ENCODE peak calls at places on chromosomes 5 and 9, in eight cellular contexts. R is brain microvascular endothelial cell, K is neural progenitor cell, G is esophagus muscularis mucosa, F is astrocyte of the spinal cord, X is cardiac fibroblast, N is heart left ventricle, D is kidney epithelial cell. C is an unnamed sample.

GRCh38 chr5:16504571-16504970 is 39.0 kb upstream of the ZNF622 start:
- DNase-seq in R (no peak), K (no peak), G (no peak), F (no peak), X (no peak), N (no peak), D (no peak), C (no peak)

GRCh38 chr5:137091473-137091872 is 407.7 kb downstream of the SPOCK1 start:
- DNase-seq in R (no peak), K (peak), G (no peak), F (peak), X (peak), N (no peak), D (no peak), C (no peak)

GRCh38 chr5:81247441-81247972 is 14.4 kb downstream of the CKMT2 start:
- DNase-seq in R (peak), K (peak), G (peak), F (peak), X (peak), N (no peak), D (peak), C (peak)

GRCh38 chr5:132253008-132253441 is 4.5 kb upstream of the PDLIM4 start:
- DNase-seq in R (no peak), K (no peak), G (no peak), F (no peak), X (no peak), N (peak), D (no peak), C (no peak)

GRCh38 chr5:135891804-135892203 is 3.8 kb downstream of the IL9 start:
- DNase-seq in R (no peak), K (peak), G (no peak), F (no peak), X (no peak), N (no peak), D (no peak), C (no peak)

GRCh38 chr9:109755040-109755439 is 25.0 kb upstream of the PALM2AKAP2 start:
- DNase-seq in R (no peak), K (no peak), G (no peak), F (no peak), X (no peak), N (no peak), D (no peak), C (no peak)

GRCh38 chr5:80990971-80991370 is 30.8 kb downstream of the RASGRF2 start:
- DNase-seq in R (no peak), K (no peak), G (no peak), F (no peak), X (no peak), N (no peak), D (no peak), C (no peak)

GRCh38 chr5:107486489-107486888 is 184.2 kb downstream of the EFNA5 start:
- DNase-seq in R (peak), K (no peak), G (no peak), F (peak), X (peak), N (no peak), D (no peak), C (no peak)

GRCh38 chr9:23322392-23322791 is 503.6 kb downstream of the ELAVL2 start:
- DNase-seq in R (no peak), K (peak), G (no peak), F (no peak), X (no peak), N (no peak), D (no peak), C (no peak)

GRCh38 chr5:136769900-136770684 is 404.7 kb upstream of the TRPC7 start:
- DNase-seq in R (peak), K (peak), G (peak), F (peak), X (peak), N (peak), D (no peak), C (no peak)

GRCh38 chr5:68315679-68316271 is 100.2 kb downstream of the PIK3R1 start:
- DNase-seq in R (no peak), K (no peak), G (no peak), F (no peak), X (no peak), N (no peak), D (no peak), C (no peak)

GRCh38 chr5:96065577-96066385 is 104.1 kb upstream of the ELL2 start:
- DNase-seq in R (no peak), K (peak), G (no peak), F (no peak), X (no peak), N (no peak), D (no peak), C (no peak)

GRCh38 chr5:78509884-78510769 is 138.4 kb downstream of the LHFPL2 start:
- DNase-seq in R (no peak), K (peak), G (no peak), F (no peak), X (no peak), N (peak), D (no peak), C (no peak)

GRCh38 chr9:113309204-113309813 is 6.1 kb upstream of the RNF183 start:
- DNase-seq in R (peak), K (peak), G (no peak), F (peak), X (peak), N (no peak), D (no peak), C (no peak)

GRCh38 chr5:147140558-147140957 is 94.3 kb upstream of the STK32A start:
- DNase-seq in R (no peak), K (no peak), G (no peak), F (no peak), X (no peak), N (no peak), D (no peak), C (no peak)

GRCh38 chr5:191949-192690 is 825 bp downstream of the LRRC14B start:
- DNase-seq in R (no peak), K (no peak), G (no peak), F (no peak), X (no peak), N (peak), D (no peak), C (no peak)

GRCh38 chr5:117454716-117455212 is 880.1 kb upstream of the SEMA6A start:
- DNase-seq in R (no peak), K (peak), G (no peak), F (peak), X (peak), N (peak), D (no peak), C (no peak)

GRCh38 chr9:96875460-96876142 is 21.3 kb upstream of the ZNF782 start:
- DNase-seq in R (peak), K (peak), G (no peak), F (peak), X (peak), N (peak), D (peak), C (no peak)

GRCh38 chr5:139640432-139641115 is 7.6 kb upstream of the CXXC5 start:
- DNase-seq in R (no peak), K (no peak), G (no peak), F (no peak), X (no peak), N (no peak), D (no peak), C (no peak)

GRCh38 chr5:143014017-143014651 is 244.0 kb downstream of the ARHGAP26 start:
- DNase-seq in R (no peak), K (peak), G (no peak), F (no peak), X (no peak), N (no peak), D (no peak), C (no peak)

GRCh38 chr5:100900796-100901731 is 2.0 kb downstream of the ST8SIA4 start:
- DNase-seq in R (peak), K (peak), G (no peak), F (peak), X (peak), N (peak), D (no peak), C (no peak)

GRCh38 chr5:174327317-174327864 is 281.9 kb downstream of the NSG2 start:
- DNase-seq in R (peak), K (peak), G (no peak), F (peak), X (peak), N (no peak), D (peak), C (no peak)

GRCh38 chr5:1735320-1735970 is 64.2 kb downstream of the MRPL36 start:
- DNase-seq in R (no peak), K (no peak), G (no peak), F (no peak), X (no peak), N (no peak), D (no peak), C (no peak)

GRCh38 chr5:148966348-148966747 is 96.5 kb downstream of the SH3TC2 start:
- DNase-seq in R (no peak), K (no peak), G (no peak), F (no peak), X (no peak), N (no peak), D (no peak), C (no peak)

GRCh38 chr5:173293817-173294672 is 34.2 kb downstream of the STC2 start:
- DNase-seq in R (peak), K (peak), G (no peak), F (peak), X (peak), N (peak), D (peak), C (no peak)

GRCh38 chr9:98401140-98402025 is 145.9 kb upstream of the TBC1D2 start:
- DNase-seq in R (no peak), K (no peak), G (no peak), F (no peak), X (peak), N (no peak), D (no peak), C (no peak)

GRCh38 chr5:65262590-65263189 is 219.0 kb downstream of the ADAMTS6 start:
- DNase-seq in R (peak), K (peak), G (no peak), F (peak), X (peak), N (peak), D (peak), C (no peak)

DNA sequence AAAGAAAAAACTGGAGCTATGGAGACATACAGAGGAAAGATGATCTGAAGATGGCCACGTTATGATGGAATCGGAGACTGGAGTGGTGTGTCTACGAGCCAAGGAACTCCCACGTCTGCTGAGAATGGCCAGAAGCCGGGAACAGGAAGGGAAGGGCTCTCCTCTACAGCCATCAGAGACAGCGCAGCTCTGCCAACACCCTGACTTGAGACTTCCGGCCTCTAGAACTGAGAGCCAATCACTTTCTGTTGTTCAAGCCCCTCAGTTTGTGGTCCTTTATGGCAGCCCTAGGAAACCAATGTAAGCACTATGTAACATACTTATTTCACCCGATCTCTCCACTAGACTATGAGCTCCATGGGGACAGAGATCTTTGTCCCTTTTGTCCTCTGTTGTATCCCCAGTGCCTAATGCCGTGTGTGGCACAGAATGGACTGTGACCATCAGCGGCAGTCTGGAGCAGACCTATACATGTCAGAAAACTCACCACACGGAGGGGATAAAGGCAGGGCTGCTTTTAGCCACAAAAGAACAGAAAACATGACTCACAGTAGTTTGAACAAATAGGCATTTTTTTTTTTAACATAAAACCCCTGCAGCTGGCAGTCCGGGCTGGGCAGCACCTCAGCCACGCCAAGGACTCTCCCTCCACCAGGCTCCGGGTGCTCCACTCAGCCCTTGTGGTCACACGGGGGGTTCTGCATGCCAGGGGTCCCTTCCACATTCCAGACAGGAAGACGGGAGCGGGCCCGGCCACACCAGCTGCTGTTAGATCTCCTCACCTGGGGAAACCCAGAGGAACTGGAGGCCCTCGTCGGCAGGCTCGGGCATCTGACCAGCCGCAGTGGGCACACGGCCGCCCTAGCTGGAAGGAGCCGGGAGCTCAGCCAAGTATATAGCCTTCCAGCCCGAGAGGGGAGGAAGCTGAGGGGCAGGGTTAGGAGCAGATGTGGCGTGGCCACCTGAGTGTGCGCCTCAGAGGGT is 16.1 kb upstream of the MXD3 start:
- DNase-seq in R (peak), K (no peak), G (no peak), F (peak), X (peak), N (no peak), D (peak), C (no peak)
- H3K4me3 ChIP-seq in R (no peak), K (no peak), G (no peak), F (no peak), X (no peak), N (no peak), D (no peak), C (no peak)

DNA sequence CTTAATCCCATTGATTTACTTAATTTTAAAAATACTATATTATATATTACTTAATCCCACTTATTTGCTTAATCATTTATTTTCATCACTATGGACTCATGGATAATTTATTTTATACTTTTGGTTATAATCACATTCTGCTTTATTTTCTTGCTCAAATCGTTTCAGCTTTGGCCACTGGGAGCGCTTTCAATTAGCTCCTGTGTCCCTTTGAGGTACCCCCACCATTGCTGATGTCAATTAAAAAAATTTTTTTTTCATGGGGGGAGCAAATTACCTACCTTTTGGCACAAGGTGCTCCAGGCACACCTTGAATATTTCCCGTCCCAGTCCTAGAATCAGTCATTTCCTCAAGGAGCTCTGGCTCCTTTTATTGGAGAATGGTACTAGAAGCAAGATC is 1.4 kb upstream of the TRIO start:
- DNase-seq in R (no peak), K (no peak), G (no peak), F (no peak), X (no peak), N (no peak), D (no peak), C (no peak)
- TF ChIP-seq CTCF in R (peak), K (peak), G (no peak), F (no peak), X (no peak), N (no peak), D (no peak), C (no peak)

DNA sequence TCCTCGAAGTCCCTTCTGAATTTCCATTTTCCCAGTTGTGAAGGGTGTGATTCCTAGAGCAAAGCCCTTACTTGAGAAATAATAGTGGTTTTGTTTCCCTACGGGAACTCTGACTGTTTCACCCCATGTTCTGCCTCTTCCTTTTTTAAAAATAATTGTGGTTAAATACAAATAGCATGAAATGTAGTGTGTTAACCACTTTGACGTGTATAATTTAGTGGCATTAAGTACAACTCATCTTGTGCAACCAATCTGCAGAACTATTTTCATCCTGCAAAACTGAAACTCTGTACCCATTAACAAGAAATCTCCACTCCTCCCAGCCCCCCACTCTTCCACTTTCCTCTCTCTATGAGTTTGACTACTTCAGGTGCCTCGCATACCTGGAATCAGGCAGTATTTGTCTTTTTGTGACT is 35.6 kb upstream of the HAND1 start:
- DNase-seq in R (no peak), K (no peak), G (no peak), F (peak), X (peak), N (no peak), D (no peak), C (no peak)
- H3K4me3 ChIP-seq in R (no peak), K (no peak), G (no peak), F (no peak), X (no peak), N (no peak), D (no peak), C (no peak)

GRCh38 chr5:133324058-133324457 is 272.2 kb downstream of the HSPA4 start:
- DNase-seq in R (no peak), K (no peak), G (no peak), F (no peak), X (no peak), N (no peak), D (no peak), C (no peak)

GRCh38 chr5:133323464-133323863 is 271.7 kb downstream of the HSPA4 start:
- DNase-seq in R (no peak), K (no peak), G (no peak), F (no peak), X (no peak), N (no peak), D (no peak), C (no peak)

GRCh38 chr5:133321286-133321832 is 269.5 kb downstream of the HSPA4 start:
- DNase-seq in R (no peak), K (no peak), G (no peak), F (no peak), X (no peak), N (no peak), D (no peak), C (no peak)

GRCh38 chr5:133321833-133322420 is 270.1 kb downstream of the HSPA4 start:
- DNase-seq in R (no peak), K (no peak), G (no peak), F (no peak), X (no peak), N (no peak), D (no peak), C (no peak)

DNA sequence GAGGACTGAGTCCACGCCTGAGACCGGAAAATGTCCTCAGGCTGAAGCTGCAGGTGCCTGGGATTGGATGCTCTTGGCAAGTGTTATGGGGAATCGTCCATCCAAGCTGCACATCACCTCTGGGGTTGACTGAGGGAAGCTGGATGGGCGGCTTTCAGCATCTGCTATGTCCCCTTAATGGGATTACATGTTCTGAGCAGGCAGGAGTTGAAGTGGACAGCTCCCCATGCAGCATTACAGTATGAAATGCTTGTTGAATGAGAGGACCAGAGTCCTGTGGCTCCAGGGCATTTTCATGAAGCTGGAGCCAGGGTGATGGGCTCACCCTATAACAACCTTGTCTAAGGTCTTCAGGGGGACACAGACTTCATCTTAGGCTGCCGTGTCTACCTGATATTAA is 270.9 kb downstream of the HSPA4 start:
- DNase-seq in R (no peak), K (no peak), G (no peak), F (no peak), X (no peak), N (no peak), D (no peak), C (no peak)
- TF ChIP-seq CTCF in R (no peak), K (no peak), G (no peak), F (no peak), X (no peak), N (no peak), D (no peak), C (no peak)

C was measured in epithelial cell of proximal tubule.